ENCODE peak calls at places on chromosomes 5 and 9, in six cellular contexts. W, D, A, H, R and G are unnamed samples.

GRCh38 chr5:177419045-177419444 is 7.4 kb upstream of the GRK6 start:
- DNase-seq in H (peak; percentile 79), R (peak; percentile 52), W (no peak), D (no peak), A (no peak), G (peak; percentile 81)

GRCh38 chr9:35658144-35658893 is at the start of gene CCDC107:
- DNase-seq in H (peak; percentile 86), A (peak; percentile 90), D (peak; percentile 79), R (peak; percentile 86), W (peak; percentile 91), G (peak; percentile 81)

GRCh38 chr5:118863345-118863744 is 125.0 kb downstream of the DTWD2 start:
- DNase-seq in A (no peak), W (no peak), D (no peak), H (no peak), R (no peak), G (peak; percentile 61)

GRCh38 chr9:87581513-87581912 is 83.8 kb downstream of the DAPK1 start:
- DNase-seq in H (peak; percentile 73), D (no peak), R (peak; percentile 36), W (no peak), A (no peak), G (no peak)

GRCh38 chr5:74392698-74393431 is 247.7 kb downstream of the ENC1 start:
- DNase-seq in R (no peak), W (no peak), D (no peak), A (no peak), H (peak; percentile 78), G (peak; percentile 55)

GRCh38 chr9:115262952-115263351 is 145.0 kb upstream of the TNC start:
- DNase-seq in D (no peak), A (no peak), R (no peak), H (peak; percentile 16), W (no peak), G (peak; percentile 6)

GRCh38 chr5:58281189-58281588 is 178.7 kb downstream of the PLK2 start:
- DNase-seq in A (no peak), H (no peak), W (no peak), D (no peak), R (no peak), G (no peak)

GRCh38 chr5:120527251-120527650 is 63.2 kb downstream of the PRR16 start:
- DNase-seq in R (no peak), W (no peak), A (no peak), D (no peak), H (no peak), G (no peak)

GRCh38 chr5:69364414-69364813 is 4.9 kb downstream of the AK6 start:
- DNase-seq in W (no peak), D (no peak), H (peak; percentile 49), A (no peak), R (peak; percentile 51), G (peak; percentile 7)

GRCh38 chr5:156759156-156759555 is 90.9 kb upstream of the PPP1R2B start:
- DNase-seq in A (no peak), R (no peak), H (no peak), D (no peak), W (no peak), G (no peak)

GRCh38 chr9:18490591-18491370 is 16.8 kb downstream of the ADAMTSL1 start:
- DNase-seq in D (no peak), R (no peak), A (no peak), H (peak; percentile 89), W (no peak), G (peak; percentile 99)

GRCh38 chr5:106311230-106311629 is 1359.5 kb downstream of the EFNA5 start:
- DNase-seq in H (no peak), R (no peak), W (no peak), A (no peak), D (no peak), G (peak; percentile 56)

GRCh38 chr5:119435436-119436132 is 16.7 kb upstream of the HSD17B4 start:
- DNase-seq in W (no peak), R (peak; percentile 57), H (peak; percentile 54), D (peak; percentile 87), A (peak; percentile 87), G (peak; percentile 52)

GRCh38 chr5:135213034-135213386 is 179.0 kb upstream of the PITX1 start:
- DNase-seq in D (peak; percentile 12), W (no peak), A (no peak), H (no peak), R (no peak), G (no peak)

GRCh38 chr5:133785182-133785581 is 172.8 kb upstream of the FSTL4 start:
- DNase-seq in W (no peak), A (no peak), H (no peak), R (no peak), D (peak; percentile 42), G (no peak)

GRCh38 chr9:107975426-107976010 is 485.9 kb upstream of the KLF4 start:
- DNase-seq in R (no peak), W (no peak), A (no peak), D (no peak), H (no peak), G (no peak)

GRCh38 chr9:91572044-91572443 is 148.4 kb upstream of the NFIL3 start:
- DNase-seq in H (peak; percentile 13), R (no peak), D (no peak), A (no peak), W (peak; percentile 14), G (peak; percentile 34)

GRCh38 chr5:139379626-139380449 is 3.3 kb downstream of the SLC23A1 start:
- DNase-seq in R (no peak), D (no peak), A (no peak), H (no peak), W (no peak), G (no peak)

GRCh38 chr5:134873494-134873893 is 677 bp upstream of the TXNDC15 start:
- DNase-seq in H (no peak), W (no peak), D (peak; percentile 30), A (no peak), R (no peak), G (no peak)

GRCh38 chr5:172901012-172901780 is 58.0 kb upstream of the RPL26L1 start:
- DNase-seq in D (no peak), W (no peak), H (peak; percentile 91), R (no peak), A (no peak), G (peak; percentile 98)
- H3K4me1 ChIP-seq in D (peaks cover 4% of the 10 kb centered on the region), W (peaks cover 22% of the 10 kb centered on the region), H (peaks cover 71% of the 10 kb centered on the region), R (peaks cover 64% of the 10 kb centered on the region), A (no peaks in the 10 kb centered on the region), G (peaks cover 59% of the 10 kb centered on the region)

GRCh38 chr5:149410071-149410470 is 31.0 kb upstream of the IL17B start:
- DNase-seq in D (no peak), H (no peak), R (no peak), W (no peak), A (no peak), G (no peak)

GRCh38 chr5:149407331-149408251 is 28.5 kb upstream of the IL17B start:
- DNase-seq in H (peak; percentile 56), D (no peak), W (no peak), R (no peak), A (no peak), G (no peak)

GRCh38 chr5:149406979-149407306 is 27.9 kb upstream of the IL17B start:
- DNase-seq in A (no peak), H (no peak), D (no peak), W (no peak), R (no peak), G (no peak)

GRCh38 chr5:149409268-149409948 is 30.3 kb upstream of the IL17B start:
- DNase-seq in W (no peak), R (no peak), H (peak; percentile 43), A (no peak), D (peak; percentile 71), G (no peak)

DNA sequence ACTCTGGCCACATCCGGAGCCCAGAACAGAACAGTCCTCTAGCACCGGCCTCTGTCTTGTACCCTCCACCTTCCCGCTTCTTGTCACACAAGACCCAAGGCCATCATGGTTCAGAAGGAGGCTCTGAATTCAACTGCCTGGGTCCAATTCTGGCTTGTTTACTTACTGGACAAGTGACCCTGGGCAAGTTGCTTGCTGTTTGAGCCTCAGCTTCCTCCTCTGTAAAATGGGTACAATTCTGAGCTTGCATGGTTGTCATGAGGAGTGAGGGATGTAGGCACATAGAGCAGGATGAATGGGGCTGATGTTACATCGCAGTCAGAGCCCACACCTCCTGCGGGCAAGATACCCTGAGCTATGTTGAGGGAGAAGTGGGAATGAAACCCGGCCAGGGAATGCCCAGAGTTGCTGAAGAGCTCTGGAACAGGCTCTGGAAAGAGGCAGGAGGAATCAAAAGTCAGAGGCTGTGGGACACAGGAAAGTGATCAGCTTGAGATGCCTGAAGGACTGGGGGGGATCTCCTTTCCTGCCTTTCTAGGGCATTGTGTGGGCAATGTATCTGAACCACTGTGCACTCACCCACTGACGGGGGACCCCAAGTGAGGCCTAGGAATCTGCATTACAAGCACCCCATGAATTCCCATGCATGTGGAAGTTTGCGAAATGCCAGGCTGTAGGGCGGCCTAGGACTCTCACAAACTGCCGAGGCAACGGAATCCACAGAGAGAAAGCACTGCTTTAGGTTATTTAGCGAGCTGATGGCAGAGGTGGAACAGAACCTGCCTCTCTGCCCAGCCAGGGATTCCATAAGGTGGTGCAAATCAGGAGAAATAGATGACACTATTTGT is 29.4 kb upstream of the IL17B start:
- DNase-seq in A (no peak), W (no peak), R (no peak), D (no peak), H (peak; percentile 34), G (no peak)
- H3K14ac ChIP-seq in A (no peak overlapping the region), W (no peak overlapping the region), R (no peak overlapping the region), D (no peak overlapping the region), H (no peak overlapping the region), G (peak overlapping the region; percentile 98)

GRCh38 chr5:143406408-143406807 is 2.9 kb upstream of the NR3C1 start:
- DNase-seq in H (no peak), R (no peak), D (no peak), A (no peak), W (no peak), G (no peak)
- H3K18ac ChIP-seq in H (no peak overlapping the region), R (no peak overlapping the region), D (no peak overlapping the region), A (no peak overlapping the region), W (no peak overlapping the region), G (no peak overlapping the region)

GRCh38 chr5:154190652-154191304 is at the start of gene GALNT10:
- DNase-seq in H (peak; percentile 68), A (no peak), R (peak; percentile 48), W (peak; percentile 54), D (peak; percentile 61), G (peak; percentile 66)

GRCh38 chr5:154194348-154195329 is 4.1 kb downstream of the GALNT10 start:
- DNase-seq in R (no peak), H (no peak), A (no peak), D (peak; percentile 71), W (no peak), G (peak; percentile 73)

GRCh38 chr5:154191467-154192261 is 1.1 kb downstream of the GALNT10 start:
- DNase-seq in D (no peak), H (peak; percentile 62), W (no peak), R (no peak), A (no peak), G (peak; percentile 59)

GRCh38 chr5:154193636-154194035 is 3.1 kb downstream of the GALNT10 start:
- DNase-seq in R (no peak), W (no peak), D (no peak), H (no peak), A (no peak), G (peak; percentile 37)

DNA sequence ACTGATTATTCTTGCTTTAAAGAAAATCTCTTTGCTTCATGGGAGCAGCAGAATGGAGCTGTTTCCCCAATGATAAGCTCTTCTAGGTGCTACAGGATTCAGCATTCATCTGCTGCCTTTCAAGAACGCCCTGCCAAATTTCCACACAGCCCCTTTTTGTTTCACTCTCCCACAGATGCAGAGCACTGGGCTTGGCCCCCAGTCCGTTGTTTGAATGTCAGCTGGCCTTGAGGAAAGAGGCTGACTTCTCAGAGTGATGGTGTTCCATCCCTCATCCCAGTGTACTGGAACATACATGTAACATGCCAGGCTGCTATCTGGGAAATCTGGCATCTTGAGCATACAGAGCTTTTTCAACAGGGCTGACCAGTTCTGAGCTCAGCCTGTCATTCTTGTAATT is 2.6 kb downstream of the GALNT10 start:
- DNase-seq in D (no peak), H (no peak), A (no peak), W (no peak), R (no peak), G (no peak)
- H3K4me1 ChIP-seq in D (peaks cover 10% of the 10 kb centered on the region), H (peaks cover 25% of the 10 kb centered on the region), A (peaks cover 19% of the 10 kb centered on the region), W (peaks cover 21% of the 10 kb centered on the region), R (peaks cover 33% of the 10 kb centered on the region), G (peaks cover 26% of the 10 kb centered on the region)